ENCODE peak calls at places on chromosome 19, in six cellular contexts. One of them, this sample, is unnamed.

GRCh38 chr19:31511696-31512095 is 162.5 kb upstream of the TSHZ3 start:
- DNase-seq in GM12878: no peak
- DNase-seq in Peyer's patch: no peak
- DNase-seq in IMR-90: no peak
- DNase-seq in AG04450: no peak
- DNase-seq in neural progenitor cell: no peak
- DNase-seq in this sample: no peak

GRCh38 chr19:33245948-33246728 is 20.5 kb upstream of the SLC7A10 start:
- DNase-seq in GM12878: no peak
- DNase-seq in neural progenitor cell: no peak
- DNase-seq in AG04450: no peak
- DNase-seq in Peyer's patch: no peak
- DNase-seq in IMR-90: no peak
- DNase-seq in this sample: no peak

GRCh38 chr19:10001899-10002298 is 8.4 kb downstream of the COL5A3 start:
- DNase-seq in neural progenitor cell: peak
- DNase-seq in AG04450: no peak
- DNase-seq in Peyer's patch: no peak
- DNase-seq in GM12878: no peak
- DNase-seq in IMR-90: no peak
- DNase-seq in this sample: no peak

GRCh38 chr19:11142528-11143171 is 12.9 kb downstream of the SPC24 start:
- DNase-seq in IMR-90: peak
- DNase-seq in Peyer's patch: peak
- DNase-seq in neural progenitor cell: peak
- DNase-seq in AG04450: peak
- DNase-seq in GM12878: no peak
- DNase-seq in this sample: no peak

GRCh38 chr19:55082023-55082851 is 6.6 kb downstream of the EPS8L1 start:
- DNase-seq in AG04450: no peak
- DNase-seq in IMR-90: peak
- DNase-seq in GM12878: no peak
- DNase-seq in Peyer's patch: no peak
- DNase-seq in neural progenitor cell: peak
- DNase-seq in this sample: peak

GRCh38 chr19:497861-498590 is 1.7 kb downstream of the MADCAM1 start:
- DNase-seq in neural progenitor cell: no peak
- DNase-seq in GM12878: no peak
- DNase-seq in IMR-90: no peak
- DNase-seq in AG04450: no peak
- DNase-seq in Peyer's patch: no peak
- DNase-seq in this sample: no peak

GRCh38 chr19:30445385-30445784 is 73.2 kb downstream of the ZNF536 start:
- DNase-seq in Peyer's patch: no peak
- DNase-seq in AG04450: no peak
- DNase-seq in IMR-90: no peak
- DNase-seq in neural progenitor cell: no peak
- DNase-seq in GM12878: no peak
- DNase-seq in this sample: no peak

GRCh38 chr19:39080431-39080830 is 3.7 kb upstream of the ACP7 start:
- DNase-seq in IMR-90: no peak
- DNase-seq in neural progenitor cell: no peak
- DNase-seq in GM12878: no peak
- DNase-seq in Peyer's patch: no peak
- DNase-seq in AG04450: no peak
- DNase-seq in this sample: no peak

GRCh38 chr19:40090256-40091204 is at the start of gene ZNF780A:
- DNase-seq in Peyer's patch: peak
- DNase-seq in GM12878: peak
- DNase-seq in AG04450: peak
- DNase-seq in IMR-90: peak
- DNase-seq in neural progenitor cell: peak
- DNase-seq in this sample: peak

GRCh38 chr19:12656899-12657571 is 9.5 kb downstream of the MAN2B1 start:
- DNase-seq in IMR-90: no peak
- DNase-seq in AG04450: no peak
- DNase-seq in GM12878: no peak
- DNase-seq in Peyer's patch: no peak
- DNase-seq in neural progenitor cell: no peak
- DNase-seq in this sample: no peak

GRCh38 chr19:44626067-44626624 is 12.8 kb downstream of the IGSF23 start:
- DNase-seq in Peyer's patch: no peak
- DNase-seq in GM12878: no peak
- DNase-seq in IMR-90: peak
- DNase-seq in AG04450: peak
- DNase-seq in neural progenitor cell: no peak
- DNase-seq in this sample: no peak

GRCh38 chr19:31451686-31452325 is 102.6 kb upstream of the TSHZ3 start:
- DNase-seq in AG04450: no peak
- DNase-seq in GM12878: no peak
- DNase-seq in neural progenitor cell: no peak
- DNase-seq in Peyer's patch: no peak
- DNase-seq in IMR-90: peak
- DNase-seq in this sample: no peak

GRCh38 chr19:51439021-51439465 is 19.2 kb downstream of the SIGLEC8 start:
- DNase-seq in AG04450: no peak
- DNase-seq in IMR-90: no peak
- DNase-seq in GM12878: no peak
- DNase-seq in Peyer's patch: peak
- DNase-seq in neural progenitor cell: peak
- DNase-seq in this sample: no peak

GRCh38 chr19:44050740-44051653 is 839 bp upstream of the ZNF223 start:
- DNase-seq in AG04450: no peak
- DNase-seq in Peyer's patch: no peak
- DNase-seq in GM12878: no peak
- DNase-seq in IMR-90: no peak
- DNase-seq in neural progenitor cell: no peak
- DNase-seq in this sample: no peak

GRCh38 chr19:5296021-5296420 is 44.6 kb downstream of the PTPRS start:
- DNase-seq in Peyer's patch: no peak
- DNase-seq in neural progenitor cell: no peak
- DNase-seq in GM12878: no peak
- DNase-seq in IMR-90: no peak
- DNase-seq in AG04450: no peak
- DNase-seq in this sample: no peak

GRCh38 chr19:51258165-51258564 is 7.3 kb downstream of the SIGLECL1 start:
- DNase-seq in IMR-90: no peak
- DNase-seq in Peyer's patch: no peak
- DNase-seq in GM12878: no peak
- DNase-seq in AG04450: no peak
- DNase-seq in neural progenitor cell: no peak
- DNase-seq in this sample: no peak

GRCh38 chr19:36421749-36422481 is 3.5 kb upstream of the ZFP82 start:
- DNase-seq in AG04450: no peak
- DNase-seq in GM12878: no peak
- DNase-seq in Peyer's patch: no peak
- DNase-seq in IMR-90: no peak
- DNase-seq in neural progenitor cell: no peak
- DNase-seq in this sample: no peak

GRCh38 chr19:53037101-53038097 is 7.1 kb upstream of the ERVV-2 start:
- DNase-seq in AG04450: no peak
- DNase-seq in neural progenitor cell: peak
- DNase-seq in IMR-90: peak
- DNase-seq in GM12878: no peak
- DNase-seq in Peyer's patch: no peak
- DNase-seq in this sample: peak

GRCh38 chr19:35860818-35861639 is 4.3 kb downstream of the KIRREL2 start:
- DNase-seq in neural progenitor cell: peak
- DNase-seq in IMR-90: no peak
- DNase-seq in GM12878: no peak
- DNase-seq in Peyer's patch: no peak
- DNase-seq in AG04450: no peak
- DNase-seq in this sample: no peak

GRCh38 chr19:14363203-14364097 is 17.8 kb upstream of the ADGRE5 start:
- DNase-seq in GM12878: no peak
- DNase-seq in IMR-90: peak
- DNase-seq in neural progenitor cell: peak
- DNase-seq in AG04450: no peak
- DNase-seq in Peyer's patch: peak
- DNase-seq in this sample: no peak

GRCh38 chr19:2245273-2245672 is 3.9 kb upstream of the AMH start:
- DNase-seq in AG04450: no peak
- DNase-seq in GM12878: no peak
- DNase-seq in IMR-90: no peak
- DNase-seq in neural progenitor cell: no peak
- DNase-seq in Peyer's patch: no peak
- DNase-seq in this sample: no peak
- TF ChIP-seq CTCF in AG04450: no peak
- TF ChIP-seq CTCF in GM12878: no peak
- TF ChIP-seq CTCF in IMR-90: no peak
- TF ChIP-seq CTCF in neural progenitor cell: no peak
- TF ChIP-seq CTCF in Peyer's patch: no peak
- TF ChIP-seq CTCF in this sample: no peak

DNA sequence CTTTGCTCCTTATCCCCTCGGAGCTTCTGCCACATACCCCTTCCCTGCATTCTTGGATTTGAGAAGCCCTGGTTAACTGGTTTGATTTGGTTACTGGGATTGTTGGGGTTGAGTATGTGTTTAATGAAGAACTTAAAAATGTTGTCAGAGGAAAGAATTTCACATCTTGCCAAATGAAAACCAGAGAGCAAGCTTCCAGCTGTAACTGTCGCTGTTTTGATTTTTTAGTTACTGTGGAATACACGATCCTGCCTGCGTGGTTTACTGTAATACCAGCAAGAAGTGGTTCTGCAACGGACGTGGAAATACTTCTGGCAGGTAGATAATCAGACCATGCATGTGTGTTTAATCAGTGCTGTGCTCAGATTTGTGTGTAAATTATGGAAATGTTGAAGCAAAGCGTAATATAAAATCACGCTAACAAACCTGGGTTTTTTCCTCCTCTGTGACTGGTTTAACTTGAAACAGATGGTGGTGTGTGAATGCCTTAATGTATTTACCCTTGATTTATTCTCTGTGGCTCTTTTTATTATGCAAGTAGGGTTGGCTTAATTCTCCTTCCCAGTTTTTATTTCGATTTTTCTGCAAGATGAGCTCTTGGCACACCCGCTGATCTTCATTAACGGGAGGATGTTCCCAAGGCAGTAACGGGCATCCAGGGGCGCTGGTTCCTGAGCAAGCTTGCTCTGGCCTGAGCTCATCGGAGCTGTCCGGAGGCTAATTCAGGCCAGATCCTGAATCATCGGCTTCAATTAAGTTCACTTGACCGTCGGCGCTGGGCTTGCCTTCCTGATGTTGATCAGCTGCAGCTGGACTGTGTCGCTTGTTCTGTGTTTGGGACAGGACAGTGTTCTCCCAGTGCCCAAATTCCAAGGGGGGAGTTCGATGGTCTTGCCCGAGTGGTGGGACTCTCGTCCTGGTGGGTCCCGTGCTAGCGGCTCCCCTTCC is 16.0 kb downstream of the UPF1 start:
- DNase-seq in Peyer's patch: no peak
- DNase-seq in IMR-90: no peak
- DNase-seq in neural progenitor cell: no peak
- DNase-seq in GM12878: no peak
- DNase-seq in AG04450: no peak
- DNase-seq in this sample: no peak
- TF ChIP-seq CTCF in Peyer's patch: no peak
- TF ChIP-seq CTCF in IMR-90: no peak
- TF ChIP-seq CTCF in neural progenitor cell: no peak
- TF ChIP-seq CTCF in GM12878: no peak
- TF ChIP-seq CTCF in AG04450: no peak
- TF ChIP-seq CTCF in this sample: peak

DNA sequence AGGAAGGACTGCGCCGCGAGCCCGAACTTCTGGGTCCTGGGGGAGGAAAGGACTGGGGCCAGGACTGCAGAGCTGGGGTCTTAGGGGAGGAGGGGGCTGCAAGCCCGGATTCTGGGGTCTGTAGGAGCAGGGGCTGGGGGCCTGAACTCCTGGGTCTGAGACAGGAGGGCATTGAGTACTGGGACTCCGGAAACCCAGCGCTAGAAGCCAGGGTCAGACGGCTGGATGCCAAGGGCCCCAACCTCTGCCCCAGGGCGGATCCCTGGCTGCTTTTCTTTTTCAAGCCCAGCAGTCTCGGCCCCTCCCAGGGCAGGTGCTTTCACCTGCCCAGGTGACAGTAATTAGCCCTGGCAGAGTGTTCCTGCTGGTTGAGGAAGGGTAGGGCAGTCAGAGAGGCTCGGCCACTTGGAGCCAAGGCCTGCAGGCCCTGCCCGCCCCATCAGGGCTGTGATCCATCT is 2.3 kb downstream of the MYH14 start:
- DNase-seq in neural progenitor cell: peak
- DNase-seq in Peyer's patch: no peak
- DNase-seq in GM12878: no peak
- DNase-seq in IMR-90: no peak
- DNase-seq in AG04450: no peak
- DNase-seq in this sample: no peak
- TF ChIP-seq CTCF in neural progenitor cell: no peak
- TF ChIP-seq CTCF in Peyer's patch: no peak
- TF ChIP-seq CTCF in GM12878: no peak
- TF ChIP-seq CTCF in IMR-90: no peak
- TF ChIP-seq CTCF in AG04450: no peak
- TF ChIP-seq CTCF in this sample: no peak

GRCh38 chr19:3851254-3852176 is 17.3 kb downstream of the ZFR2 start:
- DNase-seq in neural progenitor cell: no peak
- DNase-seq in GM12878: no peak
- DNase-seq in AG04450: no peak
- DNase-seq in IMR-90: no peak
- DNase-seq in Peyer's patch: no peak
- DNase-seq in this sample: no peak

GRCh38 chr19:3852177-3852511 is 16.7 kb downstream of the ZFR2 start:
- DNase-seq in Peyer's patch: no peak
- DNase-seq in neural progenitor cell: no peak
- DNase-seq in IMR-90: no peak
- DNase-seq in AG04450: no peak
- DNase-seq in GM12878: no peak
- DNase-seq in this sample: no peak

GRCh38 chr19:3855321-3855720 is 13.5 kb downstream of the ZFR2 start:
- DNase-seq in IMR-90: no peak
- DNase-seq in neural progenitor cell: no peak
- DNase-seq in GM12878: no peak
- DNase-seq in Peyer's patch: no peak
- DNase-seq in AG04450: no peak
- DNase-seq in this sample: no peak

GRCh38 chr19:3850320-3850972 is 18.4 kb downstream of the ZFR2 start:
- DNase-seq in AG04450: no peak
- DNase-seq in GM12878: no peak
- DNase-seq in neural progenitor cell: no peak
- DNase-seq in IMR-90: no peak
- DNase-seq in Peyer's patch: no peak
- DNase-seq in this sample: no peak

DNA sequence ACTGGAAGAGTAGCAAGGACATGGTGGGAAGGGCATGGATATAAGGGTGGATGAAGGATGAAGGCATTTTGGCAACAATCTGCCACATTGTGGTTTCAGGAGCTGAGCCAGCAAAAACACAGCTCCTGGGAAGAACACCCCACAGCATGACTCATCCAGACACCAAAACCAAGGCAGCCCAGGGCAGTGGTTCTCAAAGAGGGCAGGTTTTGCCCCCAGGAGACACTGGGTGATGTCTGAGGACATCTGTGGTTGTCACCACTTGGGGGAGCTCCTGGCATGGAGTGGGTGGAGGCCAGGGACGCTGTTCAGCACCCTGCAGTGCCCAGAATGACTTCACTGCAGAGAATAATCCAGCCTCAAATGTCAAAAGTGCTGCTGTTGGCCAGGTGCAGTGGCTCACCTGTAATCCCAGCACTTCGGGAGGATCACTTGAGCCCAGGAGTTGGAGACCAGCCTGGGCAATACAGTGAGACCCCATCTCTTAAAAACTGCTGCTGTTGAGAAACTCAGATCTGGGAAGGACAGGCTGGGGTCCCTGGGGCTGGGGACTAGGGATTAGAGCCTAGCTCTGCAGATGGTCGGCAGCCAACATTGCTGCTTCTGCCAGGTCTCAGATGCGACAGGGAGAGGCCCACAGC is 16.1 kb downstream of the ZFR2 start:
- DNase-seq in IMR-90: peak
- DNase-seq in GM12878: no peak
- DNase-seq in neural progenitor cell: no peak
- DNase-seq in Peyer's patch: peak
- DNase-seq in AG04450: no peak
- DNase-seq in this sample: peak
- TF ChIP-seq CTCF in IMR-90: peak
- TF ChIP-seq CTCF in GM12878: peak
- TF ChIP-seq CTCF in neural progenitor cell: no peak
- TF ChIP-seq CTCF in Peyer's patch: no peak
- TF ChIP-seq CTCF in AG04450: peak
- TF ChIP-seq CTCF in this sample: peak